ENCODE peak calls at places on chromosomes 5 and 9, in five cellular contexts. K is stomach; R is choroid plexus epithelial cell; S is CD8-positive, alpha-beta T cell; X is heart left ventricle. W is an unnamed sample.
A peak's percentile ranks its signal among the peaks of the same experiment; 100 is the strongest.

GRCh38 chr5:132557425-132557805 is 638 bp downstream of the RAD50 start:
- DNase-seq in K (peak; percentile 49), R (peak; percentile 33), S (no peak), X (peak; percentile 25), W (peak; percentile 14)

GRCh38 chr9:95772320-95773060 is 103.0 kb upstream of the ERCC6L2 start:
- DNase-seq in K (no peak), R (peak; percentile 63), S (no peak), X (peak; percentile 56), W (no peak)

GRCh38 chr5:32542216-32543059 is 42.9 kb upstream of the SUB1 start:
- DNase-seq in K (no peak), R (peak; percentile 43), S (no peak), X (no peak), W (no peak)

GRCh38 chr9:4686112-4686511 is 6.7 kb downstream of the CDC37L1 start:
- DNase-seq in K (no peak), R (peak; percentile 53), S (no peak), X (no peak), W (no peak)

GRCh38 chr5:78447775-78448424 is 87.5 kb downstream of the SCAMP1 start:
- DNase-seq in K (no peak), R (no peak), S (no peak), X (no peak), W (no peak)

GRCh38 chr5:43121565-43122484 is 1.1 kb downstream of the ZNF131 start:
- DNase-seq in K (no peak), R (peak; percentile 71), S (no peak), X (no peak), W (no peak)

GRCh38 chr9:20872340-20872977 is 159.0 kb downstream of the HACD4 start:
- DNase-seq in K (no peak), R (peak; percentile 94), S (no peak), X (no peak), W (no peak)

GRCh38 chr5:72130342-72130741 is 23.1 kb downstream of the MAP1B start:
- DNase-seq in K (no peak), R (peak; percentile 37), S (no peak), X (no peak), W (no peak)

GRCh38 chr9:129916707-129917106 is 81.4 kb downstream of the USP20 start:
- DNase-seq in K (no peak), R (no peak), S (no peak), X (no peak), W (no peak)

GRCh38 chr5:170622933-170623332 is 119.1 kb downstream of the KCNIP1 start:
- DNase-seq in K (no peak), R (no peak), S (no peak), X (no peak), W (no peak)

GRCh38 chr5:111310713-111311620 is 86.8 kb downstream of the CAMK4 start:
- DNase-seq in K (no peak), R (no peak), S (no peak), X (no peak), W (no peak)

GRCh38 chr5:59620535-59621212 is 272.9 kb downstream of the PDE4D start:
- DNase-seq in K (no peak), R (peak; percentile 61), S (no peak), X (no peak), W (no peak)

GRCh38 chr9:123568691-123569342 is 212.8 kb downstream of the CRB2 start:
- DNase-seq in K (peak; percentile 52), R (peak; percentile 59), S (no peak), X (no peak), W (no peak)

GRCh38 chr5:52987711-52988329 is 1.3 kb upstream of the ITGA2 start:
- DNase-seq in K (no peak), R (peak; percentile 51), S (no peak), X (no peak), W (no peak)

GRCh38 chr5:54601393-54601792 is 83.8 kb downstream of the SNX18 start:
- DNase-seq in K (no peak), R (no peak), S (no peak), X (no peak), W (no peak)

GRCh38 chr5:43233946-43234345 is 41.9 kb downstream of the NIM1K start:
- DNase-seq in K (no peak), R (no peak), S (no peak), X (no peak), W (no peak)

GRCh38 chr9:73536403-73536802 is 384.7 kb downstream of the ANXA1 start:
- DNase-seq in K (no peak), R (no peak), S (no peak), X (no peak), W (no peak)

GRCh38 chr9:114207034-114207815 is 51.9 kb downstream of the COL27A1 start:
- DNase-seq in K (no peak), R (no peak), S (no peak), X (peak; percentile 79), W (peak; percentile 34)

GRCh38 chr5:76867827-76868693 is 18.2 kb downstream of the S100Z start:
- DNase-seq in K (peak; percentile 73), R (peak; percentile 87), S (peak; percentile 30), X (peak; percentile 63), W (peak; percentile 78)

GRCh38 chr5:1702318-1702717 is 97.3 kb downstream of the MRPL36 start:
- DNase-seq in K (no peak), R (no peak), S (no peak), X (no peak), W (no peak)

GRCh38 chr9:109779711-109780452 is at the start of gene PALM2AKAP2:
- DNase-seq in K (no peak), R (peak; percentile 54), S (no peak), X (peak; percentile 78), W (peak; percentile 54)

GRCh38 chr9:109776391-109776790 is 3.6 kb upstream of the PALM2AKAP2 start:
- DNase-seq in K (no peak), R (no peak), S (no peak), X (no peak), W (no peak)

GRCh38 chr9:109781541-109782197 is 1.7 kb downstream of the PALM2AKAP2 start:
- DNase-seq in K (no peak), R (peak; percentile 18), S (no peak), X (no peak), W (no peak)

GRCh38 chr9:109781086-109781485 is 1.1 kb downstream of the PALM2AKAP2 start:
- DNase-seq in K (no peak), R (peak; percentile 8), S (no peak), X (no peak), W (no peak)

DNA sequence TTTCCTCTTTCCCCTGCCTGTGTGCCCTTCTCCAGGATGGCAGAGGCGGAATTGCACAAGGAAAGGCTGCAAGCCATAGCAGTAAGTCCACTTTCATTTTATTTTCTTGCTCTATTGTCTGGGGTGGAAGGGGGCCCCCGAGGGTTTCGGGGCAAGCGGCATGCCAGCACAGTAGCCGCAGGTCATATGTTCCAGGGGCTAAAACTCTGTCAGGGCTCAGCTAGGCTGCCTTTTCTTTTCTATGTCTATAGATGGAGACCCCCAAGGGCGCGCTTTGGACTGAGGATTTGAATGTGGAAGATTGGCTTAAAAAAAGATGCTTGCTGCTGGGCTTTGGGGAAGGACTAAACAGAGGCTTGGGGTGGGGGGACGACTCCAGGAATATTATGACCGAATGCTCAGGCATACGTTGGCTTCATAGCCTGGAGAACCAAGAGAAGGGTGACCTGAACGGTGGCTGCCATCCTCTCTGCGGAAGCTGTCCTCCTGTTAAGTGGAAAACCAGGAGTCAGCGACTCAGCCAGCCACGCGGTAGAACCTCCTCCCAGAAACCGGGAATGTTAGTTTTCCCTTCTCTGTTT is 545 bp downstream of the PALM2AKAP2 start:
- DNase-seq in K (no peak), R (peak; percentile 15), S (no peak), X (no peak), W (no peak)
- H3K4me3 ChIP-seq in K (peak overlapping the region; percentile 46), R (peak overlapping the region; percentile 75), S (no peak overlapping the region), X (peak overlapping the region; percentile 76), W (peak overlapping the region; percentile 67)

GRCh38 chr5:138543730-138544104 is 681 bp upstream of the ETF1 start:
- DNase-seq in K (no peak), R (no peak), S (no peak), X (no peak), W (no peak)

GRCh38 chr5:138542956-138543729 is at the start of gene ETF1:
- DNase-seq in K (peak; percentile 100), R (peak; percentile 100), S (peak; percentile 99), X (peak; percentile 100), W (peak; percentile 100)

GRCh38 chr5:138544171-138545134 is 1.4 kb upstream of the ETF1 start:
- DNase-seq in K (no peak), R (peak; percentile 40), S (no peak), X (no peak), W (no peak)

GRCh38 chr5:138541511-138541910 is 1.5 kb downstream of the ETF1 start:
- DNase-seq in K (no peak), R (peak; percentile 30), S (no peak), X (no peak), W (no peak)

GRCh38 chr5:138542120-138542955 is 698 bp downstream of the ETF1 start:
- DNase-seq in K (peak; percentile 27), R (no peak), S (no peak), X (no peak), W (no peak)
- TF ChIP-seq CTCF in K (no peak), R (no peak), S (no peak), X (no peak), W (no peak)

GRCh38 chr5:73565969-73566547 is 515 bp downstream of the UTP15 start:
- DNase-seq in K (no peak), R (no peak), S (no peak), X (no peak), W (no peak)

GRCh38 chr5:73564644-73565165 is 734 bp downstream of the ANKRA2 start:
- DNase-seq in K (no peak), R (peak; percentile 17), S (peak; percentile 7), X (no peak), W (no peak)

GRCh38 chr5:73558950-73559349 is 6.5 kb downstream of the ANKRA2 start:
- DNase-seq in K (no peak), R (peak; percentile 27), S (no peak), X (no peak), W (no peak)

GRCh38 chr5:73565166-73565968 is at the start of the genes ANKRA2 and UTP15:
- DNase-seq in K (peak; percentile 99), R (peak; percentile 99), S (peak; percentile 98), X (peak; percentile 100), W (peak; percentile 98)

GRCh38 chr5:73564018-73564417 is 1.4 kb downstream of the ANKRA2 start:
- DNase-seq in K (no peak), R (peak; percentile 15), S (no peak), X (no peak), W (no peak)
- H3K4me3 ChIP-seq in K (peak overlapping the region; percentile 85), R (peak overlapping the region; percentile 94), S (no peak overlapping the region), X (peak overlapping the region; percentile 68), W (peak overlapping the region; percentile 92)

GRCh38 chr9:88076286-88077070 is 61.8 kb downstream of the SPATA31C2 start:
- DNase-seq in K (peak; percentile 96), R (peak; percentile 99), S (peak; percentile 6), X (peak; percentile 61), W (peak; percentile 44)

GRCh38 chr9:88072831-88073365 is 65.4 kb downstream of the SPATA31C2 start:
- DNase-seq in K (no peak), R (no peak), S (no peak), X (no peak), W (no peak)

GRCh38 chr9:88077071-88077617 is 61.1 kb downstream of the SPATA31C2 start:
- DNase-seq in K (no peak), R (peak; percentile 49), S (no peak), X (no peak), W (no peak)

GRCh38 chr9:88074931-88075330 is 63.3 kb downstream of the SPATA31C2 start:
- DNase-seq in K (no peak), R (no peak), S (no peak), X (no peak), W (no peak)

DNA sequence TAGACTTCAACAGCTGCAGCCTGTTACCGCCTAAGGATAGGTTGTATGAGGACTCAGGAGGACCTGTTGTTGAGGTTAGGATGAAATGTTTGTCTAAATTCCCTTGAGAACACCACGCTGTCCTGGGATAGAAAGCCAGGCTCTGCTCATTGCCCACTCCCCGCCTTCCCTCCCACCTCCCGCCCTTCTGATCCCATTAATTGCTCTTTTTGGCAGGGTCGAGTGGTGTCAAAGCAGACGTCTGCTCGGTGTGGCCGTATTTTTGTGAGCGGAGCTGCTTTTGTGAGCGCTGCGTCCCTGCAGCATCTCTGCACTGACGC is 62.3 kb downstream of the SPATA31C2 start:
- DNase-seq in K (no peak), R (peak; percentile 70), S (no peak), X (no peak), W (no peak)
- TF ChIP-seq CTCF in K (no peak), R (peak; percentile 20), S (no peak), X (no peak), W (no peak)